ENCODE peak calls at places on chromosomes 7 and 10, in five cellular contexts. I is trophoblast cell, P is H1, Z is H9, N is mesenchymal stem cell. C is an unnamed sample.
A peak's percentile ranks its signal among the peaks of the same experiment; 100 is the strongest.

GRCh38 chr7:66055321-66055956 is 20.2 kb upstream of the ASL start:
- DNase-seq in I (peak; percentile 33), P (no peak), N (no peak), Z (no peak), C (no peak)

GRCh38 chr10:49039409-49039808 is 75.9 kb downstream of the VSTM4 start:
- DNase-seq in N (no peak), Z (no peak), P (no peak), I (no peak), C (no peak)

GRCh38 chr7:155962191-155962967 is 150.1 kb upstream of the SHH start:
- DNase-seq in P (no peak), N (peak; percentile 60), I (no peak), Z (no peak), C (no peak)

GRCh38 chr10:119665901-119666708 is 14.9 kb downstream of the BAG3 start:
- DNase-seq in Z (no peak), N (peak; percentile 74), P (no peak), I (peak; percentile 52), C (no peak)

GRCh38 chr10:19730071-19730470 is 86.2 kb upstream of the PLXDC2 start:
- DNase-seq in I (no peak), P (no peak), N (peak; percentile 75), Z (no peak), C (no peak)

GRCh38 chr10:8456386-8456785 is 401.9 kb downstream of the GATA3 start:
- DNase-seq in P (no peak), Z (no peak), I (no peak), N (no peak), C (no peak)

GRCh38 chr10:18438356-18439126 is 212.8 kb downstream of the NSUN6 start:
- DNase-seq in N (no peak), P (no peak), I (no peak), Z (no peak), C (no peak)

GRCh38 chr10:92356041-92356440 is 65.1 kb downstream of the MARCHF5 start:
- DNase-seq in Z (no peak), I (no peak), P (no peak), N (no peak), C (no peak)

GRCh38 chr10:24951201-24952145 is 933 bp downstream of the PRTFDC1 start:
- DNase-seq in I (no peak), Z (peak; percentile 87), P (peak; percentile 56), N (peak; percentile 35), C (no peak)

GRCh38 chr7:51019231-51019844 is 236.6 kb upstream of the GRB10 start:
- DNase-seq in N (peak; percentile 91), Z (no peak), P (no peak), I (no peak), C (no peak)

GRCh38 chr10:65346466-65346865 is 1579.4 kb upstream of the LRRTM3 start:
- DNase-seq in N (no peak), Z (no peak), P (no peak), I (no peak), C (no peak)

GRCh38 chr10:80473096-80473657 is 19.1 kb downstream of the TSPAN14 start:
- DNase-seq in I (no peak), N (no peak), P (no peak), Z (no peak), C (no peak)

GRCh38 chr7:106693659-106694353 is 32.8 kb upstream of the CCDC71L start:
- DNase-seq in N (peak; percentile 8), P (no peak), Z (no peak), I (peak; percentile 61), C (no peak)

GRCh38 chr10:14438057-14438456 is 107.3 kb upstream of the FRMD4A start:
- DNase-seq in I (no peak), N (no peak), Z (no peak), P (no peak), C (no peak)

GRCh38 chr7:128737867-128738390 is 1.2 kb upstream of the CALU start:
- DNase-seq in I (peak; percentile 59), N (peak; percentile 89), Z (no peak), P (no peak), C (no peak)

DNA sequence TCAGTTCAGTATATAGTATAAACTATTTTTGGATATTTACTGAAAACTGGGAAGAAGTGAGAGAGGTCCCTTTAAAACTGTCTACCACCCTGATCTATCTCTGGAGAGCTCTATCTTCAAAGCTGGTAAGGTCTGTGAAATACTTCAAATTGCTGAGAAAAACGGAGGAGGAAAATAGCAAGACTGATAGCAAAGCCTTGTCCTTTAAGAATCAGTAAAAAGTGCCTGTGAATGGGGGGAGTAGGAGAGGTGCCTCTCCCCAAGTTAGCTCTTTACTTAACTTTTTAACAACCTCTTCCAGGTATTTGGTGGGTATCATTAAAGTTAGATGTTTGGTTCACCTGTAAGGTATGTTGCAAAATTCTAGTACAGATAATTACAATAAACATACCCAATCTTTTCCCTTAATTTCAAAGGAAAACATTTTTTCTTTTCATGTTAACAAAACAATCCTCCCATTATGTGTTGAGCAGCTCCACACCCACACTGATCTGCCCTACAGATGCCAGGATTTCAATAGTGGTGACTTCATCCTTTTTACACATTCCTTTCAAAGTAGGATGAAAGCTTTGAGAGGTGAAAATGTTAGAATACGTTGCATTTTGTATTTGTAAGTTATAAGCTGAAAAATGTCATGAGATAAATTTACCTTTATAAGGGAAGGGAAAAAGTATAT is 149.2 kb downstream of the CRPPA start:
- DNase-seq in N (no peak), Z (no peak), P (no peak), I (no peak), C (peak; percentile 2)
- H3K18ac ChIP-seq in N (no peak overlapping the region), Z (no peak overlapping the region), P (no peak overlapping the region), I (no peak overlapping the region), C (no peak overlapping the region)

GRCh38 chr7:149714081-149714909 is 59.1 kb downstream of the ZNF467 start:
- DNase-seq in Z (peak; percentile 92), P (peak; percentile 65), I (peak; percentile 84), N (peak; percentile 85), C (peak; percentile 93)

GRCh38 chr7:149716007-149716931 is 57.1 kb downstream of the ZNF467 start:
- DNase-seq in Z (peak; percentile 23), N (peak; percentile 24), P (no peak), I (no peak), C (no peak)

GRCh38 chr7:149715476-149715875 is 57.9 kb downstream of the ZNF467 start:
- DNase-seq in P (no peak), Z (peak; percentile 24), N (no peak), I (no peak), C (no peak)

GRCh38 chr7:149713731-149714068 is 59.7 kb downstream of the ZNF467 start:
- DNase-seq in Z (peak; percentile 42), P (no peak), N (no peak), I (no peak), C (no peak)

GRCh38 chr7:149714910-149715471 is 58.4 kb downstream of the ZNF467 start:
- DNase-seq in N (peak; percentile 33), Z (no peak), I (peak; percentile 27), P (no peak), C (no peak)
- H3K4ac ChIP-seq in N (peak overlapping the region; percentile 24), Z (no peak overlapping the region), I (peak overlapping the region; percentile 77), P (no peak overlapping the region), C (no peak overlapping the region)

GRCh38 chr10:85992324-85992723 is 374.3 kb downstream of the GRID1 start:
- DNase-seq in N (no peak), I (no peak), P (no peak), Z (no peak), C (no peak)
- H2BK12ac ChIP-seq in N (no peak overlapping the region), I (no peak overlapping the region), P (no peak overlapping the region), Z (no peak overlapping the region), C (no peak overlapping the region)

GRCh38 chr10:76301950-76302349 is 870.5 kb downstream of the LRMDA start:
- DNase-seq in Z (no peak), I (no peak), N (no peak), P (no peak), C (no peak)

GRCh38 chr10:76297787-76298281 is 866.4 kb downstream of the LRMDA start:
- DNase-seq in Z (no peak), I (no peak), N (no peak), P (no peak), C (no peak)

GRCh38 chr10:76299501-76299900 is 868.1 kb downstream of the LRMDA start:
- DNase-seq in Z (no peak), P (no peak), N (no peak), I (peak; percentile 70), C (no peak)

GRCh38 chr10:76298329-76298728 is 866.9 kb downstream of the LRMDA start:
- DNase-seq in I (no peak), N (no peak), Z (no peak), P (no peak), C (no peak)

DNA sequence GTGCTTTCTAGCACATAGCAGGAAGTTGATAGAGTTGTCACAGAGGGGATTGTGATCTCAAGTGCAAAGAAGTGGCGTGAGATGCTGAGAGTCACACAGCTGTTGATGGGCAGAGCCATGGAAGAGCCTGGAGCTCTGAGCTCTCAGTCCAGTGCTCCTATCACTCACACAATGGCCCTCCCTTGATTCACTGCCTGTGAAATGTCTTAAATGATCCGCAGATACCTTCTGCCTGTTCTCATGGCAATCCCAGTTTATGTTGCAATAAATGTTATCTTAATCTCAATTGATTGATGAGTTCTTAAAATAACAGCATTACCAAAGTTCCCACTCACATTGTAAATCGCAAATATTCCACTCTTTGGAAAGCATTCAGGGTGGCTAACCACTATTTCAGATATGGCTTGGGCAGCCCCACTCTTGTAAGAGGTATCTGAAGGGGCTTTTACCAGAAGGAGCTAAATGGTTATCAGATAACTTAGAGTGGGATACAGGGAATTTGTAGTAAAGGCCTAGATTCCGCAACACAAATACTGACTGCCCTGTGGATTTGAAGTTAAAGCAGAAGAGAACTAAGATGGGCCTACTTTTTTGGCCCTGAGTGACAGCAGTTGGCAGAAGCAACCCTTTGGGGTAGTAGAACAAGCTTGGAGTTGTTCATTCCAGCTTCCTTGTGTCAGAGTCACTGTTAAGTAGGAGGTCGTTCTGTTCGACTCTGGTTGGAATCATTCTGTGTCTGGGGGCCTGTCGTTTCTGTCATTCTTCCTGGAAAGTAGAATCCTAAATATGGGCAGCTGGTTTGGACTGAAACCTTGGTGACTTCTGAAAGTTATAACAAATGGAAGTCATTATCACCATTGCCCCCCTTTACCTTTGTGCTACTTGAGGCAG is 865.7 kb downstream of the LRMDA start:
- DNase-seq in I (no peak), P (no peak), Z (no peak), N (no peak), C (no peak)
- H3K18ac ChIP-seq in I (peak overlapping the region; percentile 2), P (no peak overlapping the region), Z (no peak overlapping the region), N (peak overlapping the region; percentile 63), C (no peak overlapping the region)